ENCODE peak calls at places on chromosomes 4 and X, in eight cellular contexts. One of them, this sample, is unnamed.

GRCh38 chr4:87260477-87260876 is 40.1 kb upstream of the KLHL8 start:
- DNase-seq in NCI-H1105: no peak
- DNase-seq in CD4-positive, alpha-beta T cell: no peak
- DNase-seq in AG10803: no peak
- DNase-seq in substantia nigra: no peak
- DNase-seq in right atrium auricular region: no peak
- DNase-seq in pancreas: no peak
- DNase-seq in suprapubic skin: no peak
- DNase-seq in this sample: no peak

GRCh38 chr4:123536225-123536624 is 139.6 kb downstream of the SPRY1 start:
- DNase-seq in NCI-H1105: no peak
- DNase-seq in CD4-positive, alpha-beta T cell: no peak
- DNase-seq in AG10803: no peak
- DNase-seq in substantia nigra: no peak
- DNase-seq in right atrium auricular region: no peak
- DNase-seq in pancreas: no peak
- DNase-seq in suprapubic skin: no peak
- DNase-seq in this sample: no peak

GRCh38 chr4:122803788-122804208 is 22.8 kb upstream of the FGF2 start:
- DNase-seq in NCI-H1105: no peak
- DNase-seq in CD4-positive, alpha-beta T cell: no peak
- DNase-seq in AG10803: no peak
- DNase-seq in substantia nigra: no peak
- DNase-seq in right atrium auricular region: no peak
- DNase-seq in pancreas: no peak
- DNase-seq in suprapubic skin: no peak
- DNase-seq in this sample: no peak

GRCh38 chr4:139315221-139315675 is 13.0 kb upstream of the NDUFC1 start:
- DNase-seq in NCI-H1105: no peak
- DNase-seq in CD4-positive, alpha-beta T cell: no peak
- DNase-seq in AG10803: no peak
- DNase-seq in substantia nigra: no peak
- DNase-seq in right atrium auricular region: no peak
- DNase-seq in pancreas: no peak
- DNase-seq in suprapubic skin: no peak
- DNase-seq in this sample: no peak

GRCh38 chr4:46389301-46389761 is 597 bp downstream of the GABRA2 start:
- DNase-seq in NCI-H1105: peak
- DNase-seq in CD4-positive, alpha-beta T cell: no peak
- DNase-seq in AG10803: no peak
- DNase-seq in substantia nigra: peak
- DNase-seq in right atrium auricular region: no peak
- DNase-seq in pancreas: no peak
- DNase-seq in suprapubic skin: no peak
- DNase-seq in this sample: no peak

GRCh38 chrX:17077349-17077748 is 130.9 kb downstream of the REPS2 start:
- DNase-seq in NCI-H1105: no peak
- DNase-seq in CD4-positive, alpha-beta T cell: no peak
- DNase-seq in AG10803: peak
- DNase-seq in substantia nigra: no peak
- DNase-seq in right atrium auricular region: no peak
- DNase-seq in pancreas: no peak
- DNase-seq in suprapubic skin: no peak
- DNase-seq in this sample: no peak

GRCh38 chr4:55372259-55372658 is 23.5 kb upstream of the TMEM165 start:
- DNase-seq in NCI-H1105: no peak
- DNase-seq in CD4-positive, alpha-beta T cell: no peak
- DNase-seq in AG10803: no peak
- DNase-seq in substantia nigra: no peak
- DNase-seq in right atrium auricular region: no peak
- DNase-seq in pancreas: no peak
- DNase-seq in suprapubic skin: no peak
- DNase-seq in this sample: no peak

GRCh38 chr4:183610033-183610432 is 49.0 kb downstream of the RWDD4 start:
- DNase-seq in NCI-H1105: no peak
- DNase-seq in CD4-positive, alpha-beta T cell: no peak
- DNase-seq in AG10803: no peak
- DNase-seq in substantia nigra: no peak
- DNase-seq in right atrium auricular region: no peak
- DNase-seq in pancreas: no peak
- DNase-seq in suprapubic skin: no peak
- DNase-seq in this sample: no peak

GRCh38 chr4:65521666-65522065 is 148.6 kb downstream of the EPHA5 start:
- DNase-seq in NCI-H1105: no peak
- DNase-seq in CD4-positive, alpha-beta T cell: no peak
- DNase-seq in AG10803: no peak
- DNase-seq in substantia nigra: no peak
- DNase-seq in right atrium auricular region: no peak
- DNase-seq in pancreas: no peak
- DNase-seq in suprapubic skin: no peak
- DNase-seq in this sample: no peak

GRCh38 chr4:98626350-98626749 is 32.1 kb downstream of the TSPAN5 start:
- DNase-seq in NCI-H1105: no peak
- DNase-seq in CD4-positive, alpha-beta T cell: no peak
- DNase-seq in AG10803: peak
- DNase-seq in substantia nigra: no peak
- DNase-seq in right atrium auricular region: no peak
- DNase-seq in pancreas: no peak
- DNase-seq in suprapubic skin: no peak
- DNase-seq in this sample: no peak

GRCh38 chr4:76783836-76784235 is 114.1 kb downstream of the SOWAHB start:
- DNase-seq in NCI-H1105: no peak
- DNase-seq in CD4-positive, alpha-beta T cell: no peak
- DNase-seq in AG10803: peak
- DNase-seq in substantia nigra: no peak
- DNase-seq in right atrium auricular region: no peak
- DNase-seq in pancreas: no peak
- DNase-seq in suprapubic skin: no peak
- DNase-seq in this sample: no peak

GRCh38 chr4:168879178-168879577 is 130.9 kb downstream of the CBR4 start:
- DNase-seq in NCI-H1105: no peak
- DNase-seq in CD4-positive, alpha-beta T cell: no peak
- DNase-seq in AG10803: no peak
- DNase-seq in substantia nigra: no peak
- DNase-seq in right atrium auricular region: no peak
- DNase-seq in pancreas: no peak
- DNase-seq in suprapubic skin: no peak
- DNase-seq in this sample: no peak

GRCh38 chr4:184503869-184504300 is 29.5 kb upstream of the IRF2 start:
- DNase-seq in NCI-H1105: no peak
- DNase-seq in CD4-positive, alpha-beta T cell: peak
- DNase-seq in AG10803: peak
- DNase-seq in substantia nigra: no peak
- DNase-seq in right atrium auricular region: no peak
- DNase-seq in pancreas: no peak
- DNase-seq in suprapubic skin: no peak
- DNase-seq in this sample: no peak

GRCh38 chr4:113513376-113513775 is 248.2 kb downstream of the CAMK2D start:
- DNase-seq in NCI-H1105: no peak
- DNase-seq in CD4-positive, alpha-beta T cell: no peak
- DNase-seq in AG10803: no peak
- DNase-seq in substantia nigra: no peak
- DNase-seq in right atrium auricular region: no peak
- DNase-seq in pancreas: no peak
- DNase-seq in suprapubic skin: no peak
- DNase-seq in this sample: no peak

GRCh38 chr4:38230821-38231583 is 270.8 kb downstream of the PTTG2 start:
- DNase-seq in NCI-H1105: no peak
- DNase-seq in CD4-positive, alpha-beta T cell: no peak
- DNase-seq in AG10803: no peak
- DNase-seq in substantia nigra: no peak
- DNase-seq in right atrium auricular region: no peak
- DNase-seq in pancreas: no peak
- DNase-seq in suprapubic skin: no peak
- DNase-seq in this sample: no peak

GRCh38 chr4:40916218-40916555 is 166.4 kb downstream of the NSUN7 start:
- DNase-seq in NCI-H1105: no peak
- DNase-seq in CD4-positive, alpha-beta T cell: no peak
- DNase-seq in AG10803: peak
- DNase-seq in substantia nigra: no peak
- DNase-seq in right atrium auricular region: no peak
- DNase-seq in pancreas: no peak
- DNase-seq in suprapubic skin: peak
- DNase-seq in this sample: no peak

GRCh38 chr4:84892950-84893349 is 73.5 kb downstream of the WDFY3 start:
- DNase-seq in NCI-H1105: no peak
- DNase-seq in CD4-positive, alpha-beta T cell: no peak
- DNase-seq in AG10803: no peak
- DNase-seq in substantia nigra: no peak
- DNase-seq in right atrium auricular region: no peak
- DNase-seq in pancreas: no peak
- DNase-seq in suprapubic skin: no peak
- DNase-seq in this sample: no peak

GRCh38 chr4:79237836-79238235 is 88.0 kb downstream of the NAA11 start:
- DNase-seq in NCI-H1105: no peak
- DNase-seq in CD4-positive, alpha-beta T cell: no peak
- DNase-seq in AG10803: no peak
- DNase-seq in substantia nigra: no peak
- DNase-seq in right atrium auricular region: no peak
- DNase-seq in pancreas: no peak
- DNase-seq in suprapubic skin: no peak
- DNase-seq in this sample: no peak

GRCh38 chr4:15488658-15489470 is 19.2 kb downstream of the CC2D2A start:
- DNase-seq in NCI-H1105: no peak
- DNase-seq in CD4-positive, alpha-beta T cell: no peak
- DNase-seq in AG10803: peak
- DNase-seq in substantia nigra: no peak
- DNase-seq in right atrium auricular region: no peak
- DNase-seq in pancreas: no peak
- DNase-seq in suprapubic skin: no peak
- DNase-seq in this sample: no peak

GRCh38 chr4:26060286-26060685 is 146.3 kb downstream of the SMIM20 start:
- DNase-seq in NCI-H1105: no peak
- DNase-seq in CD4-positive, alpha-beta T cell: no peak
- DNase-seq in AG10803: no peak
- DNase-seq in substantia nigra: no peak
- DNase-seq in right atrium auricular region: no peak
- DNase-seq in pancreas: no peak
- DNase-seq in suprapubic skin: no peak
- DNase-seq in this sample: no peak